ENCODE peak calls at places on chromosomes 4 and X, in six cellular contexts. M is tibial nerve; N is thyroid gland; P is lower lobe of right lung; R is transverse colon; Q is CD8-positive, alpha-beta T cell. E is an unnamed sample. For H3K27me3 and H3K36me3, the result is how much of the 10 kb centered on the place peaks cover.

GRCh38 chrX:39953879-39954278 is 143.9 kb downstream of the BCOR start:
- DNase-seq in N (peak), M (peak), R (peak), Q (no peak), P (peak), E (no peak)

GRCh38 chr4:173494013-173494970 is 35.7 kb downstream of the HAND2 start:
- DNase-seq in R (peak), Q (peak), N (peak), M (peak), P (peak), E (no peak)

GRCh38 chrX:130497531-130497930 is 95.7 kb downstream of the RBMX2 start:
- DNase-seq in M (no peak), N (no peak), P (no peak), R (no peak), Q (no peak), E (no peak)

GRCh38 chrX:30992381-30992904 is 79.4 kb downstream of the FTHL17 start:
- DNase-seq in N (no peak), Q (no peak), P (no peak), M (no peak), R (no peak), E (peak)

GRCh38 chr4:150739591-150739990 is 157.6 kb downstream of the MAB21L2 start:
- DNase-seq in P (no peak), Q (no peak), R (no peak), N (no peak), M (no peak), E (no peak)

GRCh38 chrX:71195959-71196727 is 26.9 kb upstream of the GJB1 start:
- DNase-seq in N (no peak), R (no peak), M (no peak), P (no peak), Q (peak), E (no peak)

GRCh38 chrX:13109811-13110210 is 65.4 kb upstream of the FAM9C start:
- DNase-seq in M (no peak), Q (no peak), R (no peak), P (no peak), N (no peak), E (no peak)

GRCh38 chr4:89829470-89830138 is 7.4 kb downstream of the SNCA start:
- DNase-seq in N (no peak), Q (no peak), P (peak), M (peak), R (peak), E (no peak)

GRCh38 chr4:65561164-65561563 is 109.1 kb downstream of the EPHA5 start:
- DNase-seq in M (no peak), R (no peak), P (no peak), N (no peak), Q (no peak), E (no peak)

GRCh38 chrX:386239-386767 is 404 bp downstream of the PPP2R3B start:
- DNase-seq in R (no peak), N (peak), M (no peak), Q (no peak), P (no peak), E (no peak)

GRCh38 chr4:2347190-2347589 is 71.3 kb downstream of the ZFYVE28 start:
- DNase-seq in N (no peak), M (no peak), R (no peak), P (no peak), Q (no peak), E (no peak)

GRCh38 chr4:38563703-38564490 is 100.1 kb upstream of the KLF3 start:
- DNase-seq in Q (no peak), N (peak), P (no peak), M (no peak), R (no peak), E (no peak)

GRCh38 chrX:12648995-12649394 is 142.2 kb upstream of the PRPS2 start:
- DNase-seq in M (no peak), P (no peak), R (no peak), Q (no peak), N (no peak), E (no peak)

GRCh38 chr4:89382439-89382838 is 74.8 kb upstream of the GPRIN3 start:
- DNase-seq in Q (no peak), R (no peak), N (no peak), P (no peak), M (no peak), E (no peak)

GRCh38 chrX:12894074-12894691 is 12.2 kb upstream of the TLR8 start:
- DNase-seq in Q (peak), P (peak), N (peak), M (peak), R (peak), E (peak)

GRCh38 chr4:122548452-122548851 is 72.4 kb downstream of the IL21 start:
- DNase-seq in P (no peak), Q (no peak), M (no peak), N (no peak), R (no peak), E (no peak)

GRCh38 chr4:74056858-74057562 is 18.5 kb upstream of the CXCL3 start:
- DNase-seq in Q (no peak), R (no peak), N (no peak), P (no peak), M (no peak), E (no peak)

GRCh38 chr4:168880087-168880675 is 129.9 kb downstream of the CBR4 start:
- DNase-seq in R (no peak), M (no peak), N (no peak), Q (no peak), P (no peak), E (no peak)

GRCh38 chr4:38013461-38014366 is 53.5 kb downstream of the PTTG2 start:
- DNase-seq in N (peak), Q (no peak), P (no peak), M (no peak), R (no peak), E (no peak)

GRCh38 chr4:57061395-57061794 is 48.8 kb downstream of the IGFBP7 start:
- DNase-seq in R (no peak), M (no peak), Q (no peak), N (no peak), P (no peak), E (no peak)

GRCh38 chr4:83599183-83599582 is 63.3 kb downstream of the GPAT3 start:
- DNase-seq in N (no peak), P (no peak), Q (no peak), R (no peak), M (no peak), E (no peak)

GRCh38 chr4:26000274-26000950 is 86.4 kb downstream of the SMIM20 start:
- DNase-seq in N (no peak), Q (no peak), P (no peak), R (no peak), M (no peak), E (no peak)

GRCh38 chr4:950136-951020 is 18.1 kb downstream of the TMEM175 start:
- DNase-seq in Q (no peak), N (no peak), P (no peak), M (no peak), R (no peak), E (no peak)

GRCh38 chr4:7365472-7366179 is 69.1 kb downstream of the PSAPL1 start:
- DNase-seq in M (no peak), N (peak), P (no peak), Q (no peak), R (no peak), E (no peak)

GRCh38 chr4:118173956-118174355 is 139.7 kb downstream of the NDST3 start:
- DNase-seq in R (no peak), N (no peak), Q (no peak), M (no peak), P (no peak), E (no peak)

GRCh38 chr4:66489783-66490452 is 819.6 kb upstream of the EPHA5 start:
- DNase-seq in R (no peak), N (no peak), M (no peak), P (no peak), Q (no peak), E (no peak)

GRCh38 chrX:106608016-106608415 is 3.8 kb upstream of the RADX start:
- DNase-seq in R (no peak), P (peak), M (no peak), N (no peak), Q (peak), E (no peak)

GRCh38 chr4:187302456-187302855 is 578.8 kb upstream of the FAT1 start:
- DNase-seq in Q (no peak), R (no peak), N (no peak), P (no peak), M (no peak), E (no peak)

GRCh38 chrX:45762699-45763647 is 562.3 kb upstream of the DIPK2B start:
- DNase-seq in M (no peak), Q (no peak), P (no peak), N (no peak), R (no peak), E (no peak)

GRCh38 chr4:102042843-102043802 is 252.6 kb downstream of the BANK1 start:
- DNase-seq in M (no peak), N (no peak), P (no peak), R (no peak), Q (no peak), E (no peak)

GRCh38 chr4:165537028-165537648 is 158.3 kb downstream of the CPE start:
- DNase-seq in M (peak), Q (no peak), P (no peak), R (no peak), N (no peak), E (no peak)

GRCh38 chr4:87632469-87632868 is 17.6 kb upstream of the DMP1 start:
- DNase-seq in M (no peak), P (no peak), Q (no peak), R (no peak), N (no peak), E (no peak)

DNA sequence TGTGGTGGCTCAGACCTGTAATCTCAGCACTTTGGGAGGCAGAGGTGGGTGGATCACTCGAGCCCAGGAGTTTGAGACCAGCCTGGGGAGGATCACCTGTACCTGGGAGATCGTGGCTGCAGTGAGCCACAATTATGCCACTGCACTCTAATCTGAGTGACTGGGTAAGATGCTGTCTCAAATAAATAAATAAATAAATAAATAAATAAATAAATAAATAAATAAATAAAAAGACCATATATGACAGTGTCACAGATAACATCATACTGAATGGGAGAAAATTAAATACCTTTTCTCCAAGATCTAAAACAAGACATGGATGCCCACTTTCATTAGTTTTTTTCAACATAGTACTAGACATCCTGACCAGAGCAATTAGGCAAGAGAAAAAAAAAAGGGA is 182.8 kb downstream of the FAM47A start:
- DNase-seq in M (no peak), P (no peak), R (no peak), Q (no peak), N (no peak), E (no peak)
- H3K27me3 ChIP-seq in M (under half), P (under half), R (under half), Q (under half), N (under half), E (under half)

DNA sequence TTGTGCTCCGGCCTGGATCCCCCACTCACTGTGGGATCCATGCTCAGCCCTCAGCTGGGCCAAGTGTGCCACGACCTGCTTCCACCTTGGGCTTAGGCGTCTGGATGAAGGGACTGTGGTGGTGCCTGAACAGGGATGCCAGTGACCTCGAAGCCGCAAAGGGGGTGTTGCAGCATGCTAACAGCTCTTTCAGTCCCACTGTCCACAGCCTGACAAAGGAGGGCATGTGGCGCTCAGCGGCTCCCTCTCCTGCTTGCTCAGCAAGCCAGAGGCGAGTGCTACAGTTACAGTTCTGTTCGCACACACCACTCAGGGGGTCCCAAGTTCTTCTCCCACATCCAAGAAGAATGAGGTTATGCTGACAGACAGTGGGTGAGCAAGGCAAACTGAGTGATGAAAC is 5.2 kb upstream of the IGBP1 start:
- DNase-seq in P (no peak), N (no peak), Q (no peak), M (no peak), R (no peak), E (no peak)
- TF ChIP-seq CTCF in P (no peak), N (no peak), Q (no peak), M (no peak), R (no peak), E (no peak)

GRCh38 chr4:145148980-145149379 is 31.4 kb downstream of the OTUD4 start:
- DNase-seq in M (no peak), P (no peak), N (no peak), R (no peak), Q (no peak), E (no peak)

GRCh38 chr4:145155268-145155870 is 25.0 kb downstream of the OTUD4 start:
- DNase-seq in M (no peak), P (no peak), R (no peak), Q (no peak), N (no peak), E (no peak)

GRCh38 chr4:145153181-145153903 is 27.0 kb downstream of the OTUD4 start:
- DNase-seq in Q (no peak), P (no peak), R (no peak), M (no peak), N (no peak), E (no peak)

GRCh38 chr4:145154573-145154972 is 25.8 kb downstream of the OTUD4 start:
- DNase-seq in M (no peak), Q (no peak), R (no peak), N (peak), P (no peak), E (peak)

DNA sequence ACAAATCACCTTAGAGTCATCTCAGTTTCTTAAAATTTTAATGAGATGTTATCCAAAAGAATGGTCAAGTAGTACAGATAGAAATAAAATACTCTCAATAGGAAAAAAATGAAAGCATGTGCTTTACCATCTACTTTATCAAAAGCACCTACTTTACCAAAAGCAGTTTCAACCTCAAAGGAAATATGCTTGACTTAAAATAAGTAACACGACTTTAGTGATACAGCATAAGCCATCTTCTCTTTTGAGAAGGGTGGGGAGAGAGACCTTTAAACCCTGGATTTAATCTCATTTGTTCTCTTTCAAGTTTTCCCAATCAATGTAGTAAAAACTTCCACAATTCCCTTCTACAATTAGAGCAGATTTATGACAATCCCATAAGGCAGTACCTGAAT is 26.5 kb downstream of the OTUD4 start:
- DNase-seq in R (no peak), M (no peak), P (no peak), Q (no peak), N (no peak), E (no peak)
- H3K36me3 ChIP-seq in R (under half), M (under half), P (half or more), Q (under half), N (under half), E (half or more)

DNA sequence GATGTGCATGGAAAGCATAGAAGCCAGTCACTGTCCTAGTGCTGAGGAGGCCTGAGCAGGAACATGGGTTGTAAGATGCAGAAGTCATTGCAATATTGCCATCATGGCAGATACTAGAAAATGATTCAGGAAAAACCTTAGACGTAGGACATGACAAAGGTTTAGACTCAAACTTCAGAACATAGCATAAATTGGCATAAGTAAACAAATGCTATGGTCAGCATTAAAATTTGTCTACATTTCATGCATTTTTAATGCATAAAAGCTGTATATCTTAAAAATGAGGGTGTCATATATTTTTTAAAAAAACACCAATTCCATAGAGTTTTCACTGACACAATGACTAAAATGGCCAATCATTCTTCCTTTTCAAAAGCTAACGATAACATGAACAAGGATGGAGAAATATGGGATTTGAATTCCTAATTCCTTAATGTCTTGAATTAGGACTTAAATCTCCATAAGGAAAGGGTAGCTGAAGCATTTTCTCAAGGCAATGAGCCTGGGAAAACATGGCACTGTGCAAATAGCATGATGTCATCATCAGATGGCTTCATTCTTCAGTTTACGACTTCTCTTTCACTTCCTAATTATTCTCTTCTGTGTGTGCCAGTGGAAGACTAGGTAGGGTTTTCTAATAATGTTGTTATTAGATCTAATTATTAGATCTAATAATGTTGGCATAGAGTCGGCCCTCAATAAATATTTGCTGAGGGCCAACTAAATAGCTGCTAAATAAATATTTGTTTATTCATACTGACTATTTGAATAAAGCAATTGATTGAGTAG is 125.1 kb upstream of the FRG1 start:
- DNase-seq in R (no peak), P (no peak), M (no peak), Q (no peak), N (no peak), E (no peak)
- H3K27me3 ChIP-seq in R (under half), P (under half), M (under half), Q (under half), N (under half), E (under half)

DNA sequence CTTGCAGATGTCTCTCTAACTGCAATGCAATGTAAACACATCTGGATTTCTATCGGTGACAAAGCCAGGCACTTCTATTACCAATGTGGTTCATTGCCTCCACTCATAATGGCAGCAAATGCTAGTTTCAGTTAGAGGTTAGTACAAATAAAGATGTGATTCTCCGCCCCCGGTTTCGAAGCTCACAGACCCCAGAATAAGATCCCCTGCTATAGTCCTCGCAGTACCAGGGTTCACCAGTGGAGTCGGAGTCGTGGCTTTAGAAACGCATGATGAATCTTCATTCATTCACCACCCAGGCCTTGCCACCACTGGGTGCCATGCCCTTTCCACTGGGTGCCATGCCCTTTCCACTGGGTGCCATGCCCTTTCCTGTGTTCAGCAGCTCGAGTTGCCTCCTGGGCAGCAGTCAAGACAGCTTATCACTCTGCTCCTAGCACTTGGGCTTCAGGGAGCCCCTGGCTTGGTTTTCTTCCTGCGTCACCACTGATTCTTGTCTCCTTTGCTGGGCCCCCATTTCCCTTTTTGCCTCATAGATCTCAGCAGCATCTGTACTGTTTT is 3.5 kb upstream of the NAA10 start:
- DNase-seq in N (no peak), R (no peak), Q (no peak), P (no peak), M (no peak), E (no peak)
- TF ChIP-seq CTCF in N (no peak), R (no peak), Q (no peak), P (no peak), M (no peak), E (no peak)

GRCh38 chr4:79439489-79439888 is 31.5 kb upstream of the GK2 start:
- DNase-seq in P (no peak), M (no peak), Q (no peak), R (no peak), N (no peak), E (no peak)
- H3K36me3 ChIP-seq in P (under half), M (under half), Q (under half), R (under half), N (under half), E (under half)

GRCh38 chrX:153515435-153515834 is 2.0 kb upstream of the ATP2B3 start:
- DNase-seq in Q (no peak), N (no peak), R (no peak), M (no peak), P (no peak), E (no peak)
- H3K27me3 ChIP-seq in Q (under half), N (under half), R (under half), M (under half), P (under half), E (under half)

GRCh38 chrX:43556207-43556606 is 99.9 kb upstream of the MAOA start:
- DNase-seq in N (peak), R (no peak), M (no peak), P (peak), Q (no peak), E (no peak)

GRCh38 chrX:43562372-43562771 is 93.7 kb upstream of the MAOA start:
- DNase-seq in Q (no peak), R (no peak), N (no peak), M (no peak), P (no peak), E (no peak)

GRCh38 chrX:43559643-43560042 is 96.5 kb upstream of the MAOA start:
- DNase-seq in N (peak), R (peak), P (no peak), M (peak), Q (peak), E (peak)

GRCh38 chrX:43560247-43560946 is 95.7 kb upstream of the MAOA start:
- DNase-seq in M (no peak), Q (no peak), N (no peak), P (no peak), R (peak), E (no peak)

GRCh38 chrX:43557792-43558191 is 98.3 kb upstream of the MAOA start:
- DNase-seq in R (peak), P (peak), Q (peak), M (peak), N (peak), E (peak)
- TF ChIP-seq CTCF in R (peak), P (peak), Q (peak), M (peak), N (no peak), E (peak)